ENCODE peak calls at places on chromosomes 12 and 14, in four cellular contexts. One of them, this sample, is unnamed.

GRCh38 chr12:13487326-13487725 is 290.8 kb downstream of the EMP1 start:
- DNase-seq in GM12878: no peak
- DNase-seq in HL-60: no peak
- DNase-seq in K562: no peak
- DNase-seq in this sample: no peak

GRCh38 chr12:30729547-30729946 is 25.2 kb downstream of the CAPRIN2 start:
- DNase-seq in GM12878: no peak
- DNase-seq in HL-60: no peak
- DNase-seq in K562: no peak
- DNase-seq in this sample: no peak

GRCh38 chr14:23712287-23712686 is 76.1 kb downstream of the DHRS2 start:
- DNase-seq in GM12878: no peak
- DNase-seq in HL-60: no peak
- DNase-seq in K562: no peak
- DNase-seq in this sample: no peak

GRCh38 chr14:33404054-33404453 is 465.4 kb downstream of the NPAS3 start:
- DNase-seq in GM12878: no peak
- DNase-seq in HL-60: no peak
- DNase-seq in K562: no peak
- DNase-seq in this sample: no peak

GRCh38 chr14:65501328-65501727 is 88.8 kb downstream of the FUT8 start:
- DNase-seq in GM12878: peak; percentile 51
- DNase-seq in HL-60: no peak
- DNase-seq in K562: no peak
- DNase-seq in this sample: no peak

GRCh38 chr12:131112690-131113290 is 159.1 kb downstream of the ADGRD1 start:
- DNase-seq in GM12878: no peak
- DNase-seq in HL-60: no peak
- DNase-seq in K562: peak; percentile 11
- DNase-seq in this sample: no peak

GRCh38 chr12:87953257-87953860 is 75.8 kb downstream of the C12orf50 start:
- DNase-seq in GM12878: no peak
- DNase-seq in HL-60: no peak
- DNase-seq in K562: peak; percentile 3
- DNase-seq in this sample: no peak

GRCh38 chr14:31926123-31926522 is 151.0 kb upstream of the ARHGAP5 start:
- DNase-seq in GM12878: no peak
- DNase-seq in HL-60: peak; percentile 4
- DNase-seq in K562: peak; percentile 40
- DNase-seq in this sample: peak; percentile 39

GRCh38 chr12:44227601-44228000 is 391.7 kb downstream of the TMEM117 start:
- DNase-seq in GM12878: no peak
- DNase-seq in HL-60: no peak
- DNase-seq in K562: no peak
- DNase-seq in this sample: no peak

GRCh38 chr12:116516657-116517056 is 42.5 kb upstream of the MAP1LC3B2 start:
- DNase-seq in GM12878: no peak
- DNase-seq in HL-60: no peak
- DNase-seq in K562: no peak
- DNase-seq in this sample: no peak

GRCh38 chr12:122139266-122139665 is 34.8 kb downstream of the IL31 start:
- DNase-seq in GM12878: no peak
- DNase-seq in HL-60: no peak
- DNase-seq in K562: no peak
- DNase-seq in this sample: no peak

GRCh38 chr14:32434180-32434579 is 105.1 kb downstream of the AKAP6 start:
- DNase-seq in GM12878: no peak
- DNase-seq in HL-60: no peak
- DNase-seq in K562: peak; percentile 30
- DNase-seq in this sample: no peak

GRCh38 chr14:96212140-96212539 is 7.5 kb downstream of the BDKRB2 start:
- DNase-seq in GM12878: no peak
- DNase-seq in HL-60: no peak
- DNase-seq in K562: no peak
- DNase-seq in this sample: no peak

GRCh38 chr14:96212896-96213295 is 8.3 kb downstream of the BDKRB2 start:
- DNase-seq in GM12878: no peak
- DNase-seq in HL-60: no peak
- DNase-seq in K562: no peak
- DNase-seq in this sample: no peak

GRCh38 chr14:96215845-96216244 is 11.2 kb downstream of the BDKRB2 start:
- DNase-seq in GM12878: no peak
- DNase-seq in HL-60: no peak
- DNase-seq in K562: no peak
- DNase-seq in this sample: no peak

GRCh38 chr14:96216627-96217026 is 12.0 kb downstream of the BDKRB2 start:
- DNase-seq in GM12878: no peak
- DNase-seq in HL-60: no peak
- DNase-seq in K562: no peak
- DNase-seq in this sample: no peak

GRCh38 chr14:96213871-96214465 is 9.3 kb downstream of the BDKRB2 start:
- DNase-seq in GM12878: no peak
- DNase-seq in HL-60: no peak
- DNase-seq in K562: no peak
- DNase-seq in this sample: no peak
- TF ChIP-seq SPI1 in GM12878: no peak
- TF ChIP-seq SPI1 in HL-60: no peak
- TF ChIP-seq SPI1 in K562: no peak
- TF ChIP-seq SPI1 in this sample: no peak

GRCh38 chr14:80699861-80700260 is 241.7 kb downstream of the CEP128 start:
- DNase-seq in GM12878: peak; percentile 7
- DNase-seq in HL-60: no peak
- DNase-seq in K562: no peak
- DNase-seq in this sample: no peak
- TF ChIP-seq SPI1 in GM12878: peak; percentile 13
- TF ChIP-seq SPI1 in HL-60: no peak
- TF ChIP-seq SPI1 in K562: no peak
- TF ChIP-seq SPI1 in this sample: peak; percentile 32

DNA sequence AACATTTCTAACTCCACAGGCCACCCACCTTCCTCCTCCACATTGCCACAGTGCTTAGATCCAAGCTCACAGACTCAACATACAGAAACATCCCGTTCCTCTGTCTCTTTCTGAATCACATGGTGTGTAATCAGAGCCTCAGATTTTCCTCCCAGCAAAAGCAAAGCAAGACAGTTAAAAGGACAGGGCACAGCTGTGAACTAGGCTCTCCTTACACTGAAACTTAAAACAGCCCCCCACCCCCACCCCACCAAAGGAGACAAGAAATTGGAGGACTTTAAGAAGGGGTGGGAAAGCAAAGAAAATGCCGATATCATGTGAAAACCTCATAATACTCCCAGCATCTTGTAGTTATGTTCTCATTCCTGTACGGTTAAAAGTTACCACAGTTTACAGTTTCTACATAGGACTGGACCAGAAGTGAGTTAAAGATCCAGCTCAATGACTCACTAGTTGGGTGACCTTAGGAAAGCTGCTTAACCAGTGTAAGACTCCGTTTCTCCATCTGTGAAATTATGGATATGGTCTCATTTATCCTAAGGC is 4.8 kb downstream of the YBX3 start:
- DNase-seq in GM12878: no peak
- DNase-seq in HL-60: no peak
- DNase-seq in K562: no peak
- DNase-seq in this sample: no peak
- TF ChIP-seq SPI1 in GM12878: no peak
- TF ChIP-seq SPI1 in HL-60: no peak
- TF ChIP-seq SPI1 in K562: no peak
- TF ChIP-seq SPI1 in this sample: no peak

DNA sequence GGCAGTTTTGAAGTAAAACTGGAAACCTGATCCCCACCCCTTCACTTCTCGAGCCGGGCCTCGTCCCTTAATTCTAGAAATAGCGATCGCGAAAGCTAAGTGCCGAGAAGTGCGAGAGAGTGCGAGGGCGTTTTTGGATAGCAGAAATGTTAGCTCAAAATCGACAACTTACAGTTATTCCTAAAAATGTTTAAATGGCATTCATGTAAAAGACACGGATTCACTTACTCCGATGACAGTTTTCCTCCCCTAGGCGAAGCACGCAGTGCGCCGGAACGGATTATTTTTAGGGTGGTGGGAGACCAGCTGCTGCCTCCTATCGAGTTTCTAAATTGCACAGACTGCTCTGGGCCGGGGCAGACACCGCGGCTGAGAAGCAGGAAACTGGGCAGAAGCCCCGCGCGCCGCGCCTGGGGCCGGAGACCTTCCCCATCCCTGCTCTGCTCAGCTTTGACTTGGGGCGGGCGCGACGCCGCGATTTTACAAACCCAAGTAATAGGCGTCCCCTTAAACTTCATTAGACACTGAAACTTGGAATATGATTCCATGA is at the start of gene ABCC9:
- DNase-seq in GM12878: no peak
- DNase-seq in HL-60: no peak
- DNase-seq in K562: peak; percentile 23
- DNase-seq in this sample: no peak
- TF ChIP-seq SPI1 in GM12878: no peak
- TF ChIP-seq SPI1 in HL-60: no peak
- TF ChIP-seq SPI1 in K562: no peak
- TF ChIP-seq SPI1 in this sample: no peak

GRCh38 chr12:111569363-111570089 is 29.6 kb downstream of the ATXN2 start:
- DNase-seq in GM12878: no peak
- DNase-seq in HL-60: no peak
- DNase-seq in K562: no peak
- DNase-seq in this sample: no peak

GRCh38 chr12:111574797-111575443 is 24.2 kb downstream of the ATXN2 start:
- DNase-seq in GM12878: no peak
- DNase-seq in HL-60: no peak
- DNase-seq in K562: no peak
- DNase-seq in this sample: no peak

DNA sequence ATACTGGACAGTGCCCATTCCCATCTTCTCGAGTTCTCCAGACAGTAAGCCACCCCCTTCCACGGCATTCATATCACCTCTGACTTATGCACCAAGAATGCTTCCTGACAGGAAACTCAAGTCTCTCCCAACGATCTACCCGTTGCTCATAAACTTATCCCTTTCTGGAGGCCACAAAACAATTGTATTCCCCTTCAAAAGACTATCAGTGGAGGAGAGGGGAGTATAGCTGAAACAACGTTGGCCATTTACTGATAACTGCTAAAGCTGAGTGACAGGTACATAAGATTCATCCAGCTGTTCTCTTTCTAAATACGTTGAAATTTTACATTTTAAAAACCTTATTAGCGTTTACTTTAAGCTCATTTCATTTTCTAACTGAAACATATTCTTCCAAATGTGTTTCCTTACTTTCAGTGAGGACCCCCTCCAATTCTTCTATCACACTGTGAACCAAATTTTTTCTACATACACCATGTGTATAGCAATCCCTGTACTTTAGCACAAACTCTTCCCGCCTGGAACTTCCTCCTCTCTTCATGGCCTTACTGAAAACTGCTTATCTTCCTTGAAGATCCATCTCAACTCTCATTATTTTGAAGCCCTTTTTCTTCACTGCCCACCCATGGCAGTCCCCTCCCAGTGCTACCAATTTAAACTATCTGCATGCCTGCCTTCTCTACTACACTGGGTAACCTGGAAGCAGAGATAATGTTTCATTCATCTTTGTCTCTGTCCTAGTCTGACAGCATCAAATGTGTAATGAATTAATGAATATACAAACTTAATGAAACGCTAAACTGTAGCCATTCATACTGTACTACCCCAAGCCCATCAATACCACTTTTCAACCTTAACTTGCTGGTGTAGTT is 28.8 kb downstream of the ATXN2 start:
- DNase-seq in GM12878: no peak
- DNase-seq in HL-60: no peak
- DNase-seq in K562: peak; percentile 32
- DNase-seq in this sample: no peak
- TF ChIP-seq SPI1 in GM12878: no peak
- TF ChIP-seq SPI1 in HL-60: no peak
- TF ChIP-seq SPI1 in K562: no peak
- TF ChIP-seq SPI1 in this sample: no peak

GRCh38 chr14:100592972-100593371 is 5.8 kb upstream of the BEGAIN start:
- DNase-seq in GM12878: no peak
- DNase-seq in HL-60: no peak
- DNase-seq in K562: no peak
- DNase-seq in this sample: no peak
- TF ChIP-seq SPI1 in GM12878: no peak
- TF ChIP-seq SPI1 in HL-60: no peak
- TF ChIP-seq SPI1 in K562: no peak
- TF ChIP-seq SPI1 in this sample: no peak

DNA sequence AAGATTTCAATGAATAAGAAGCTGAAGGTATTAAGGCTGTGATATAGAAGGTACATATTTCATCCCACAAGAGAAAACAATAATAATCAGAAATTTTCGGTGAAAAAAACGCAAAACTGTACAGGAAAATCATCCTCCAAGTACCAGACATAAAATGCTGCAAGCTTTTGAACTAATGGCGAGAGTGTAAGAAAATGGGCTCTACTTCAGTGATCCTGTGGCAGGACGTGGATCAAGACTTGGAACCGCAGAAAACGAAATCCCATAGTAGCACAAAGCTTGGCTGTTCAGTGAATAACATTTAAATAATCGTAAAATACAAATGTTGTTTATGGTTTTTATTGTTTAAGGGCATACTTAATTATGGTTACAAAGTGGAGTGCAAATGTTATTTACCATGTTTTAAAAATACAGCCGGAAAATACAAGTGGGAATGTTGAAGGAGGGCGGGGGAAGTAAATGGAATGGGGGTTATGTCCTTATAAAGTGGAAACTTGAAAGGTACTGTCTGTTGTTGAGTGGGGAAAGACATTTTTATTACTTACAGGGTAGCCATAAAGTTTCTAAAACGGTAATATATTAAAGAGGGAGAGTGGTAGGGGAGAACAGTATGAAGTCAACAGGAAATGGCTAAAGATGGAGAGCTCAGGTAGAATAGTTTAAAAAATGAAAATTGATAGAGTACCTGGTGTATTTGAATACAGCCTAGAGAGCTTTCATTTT is 1.1 kb downstream of the SMIM10L1 start:
- DNase-seq in GM12878: no peak
- DNase-seq in HL-60: no peak
- DNase-seq in K562: no peak
- DNase-seq in this sample: no peak
- TF ChIP-seq SPI1 in GM12878: no peak
- TF ChIP-seq SPI1 in HL-60: no peak
- TF ChIP-seq SPI1 in K562: no peak
- TF ChIP-seq SPI1 in this sample: no peak

GRCh38 chr14:99175331-99176155 is 96.5 kb downstream of the BCL11B start:
- DNase-seq in GM12878: no peak
- DNase-seq in HL-60: no peak
- DNase-seq in K562: no peak
- DNase-seq in this sample: no peak
- TF ChIP-seq SPI1 in GM12878: no peak
- TF ChIP-seq SPI1 in HL-60: no peak
- TF ChIP-seq SPI1 in K562: no peak
- TF ChIP-seq SPI1 in this sample: no peak

This sample was measured in GM12891.